ENCODE peak calls at places on chromosomes 4 and X, in seven cellular contexts. A is MM.1S, H is esophagus squamous epithelium, D is Peyer's patch, G is left ventricle myocardium inferior, Q is astrocyte, E is IMR-90. P is an unnamed sample.
A peak's percentile ranks its signal among the peaks of the same experiment; 100 is the strongest.

GRCh38 chrX:65723706-65724105 is 56.3 kb downstream of the MSN start:
- DNase-seq in A (peak; percentile 84), H (no peak), D (no peak), G (no peak), Q (no peak), E (peak; percentile 40), P (peak; percentile 14)

GRCh38 chrX:103376118-103376978 is at the start of gene BEX3:
- DNase-seq in A (no peak), H (no peak), D (no peak), G (peak; percentile 45), Q (peak; percentile 36), E (peak; percentile 59), P (no peak)

GRCh38 chr4:4521767-4522166 is 20.1 kb downstream of the STX18 start:
- DNase-seq in A (no peak), H (no peak), D (no peak), G (no peak), Q (no peak), E (no peak), P (no peak)

GRCh38 chr4:139315221-139315675 is 13.0 kb upstream of the NDUFC1 start:
- DNase-seq in A (no peak), H (no peak), D (peak; percentile 50), G (no peak), Q (no peak), E (no peak), P (no peak)

GRCh38 chrX:94576367-94577004 is 902.5 kb downstream of the FAM133A start:
- DNase-seq in A (no peak), H (no peak), D (no peak), G (no peak), Q (no peak), E (no peak), P (no peak)

GRCh38 chrX:71181558-71181909 is 36.9 kb downstream of the NLGN3 start:
- DNase-seq in A (peak; percentile 52), H (no peak), D (peak; percentile 40), G (no peak), Q (no peak), E (no peak), P (no peak)

GRCh38 chrX:44227981-44228380 is 115.5 kb downstream of the EFHC2 start:
- DNase-seq in A (no peak), H (no peak), D (no peak), G (no peak), Q (no peak), E (no peak), P (no peak)

GRCh38 chrX:71100581-71101505 is 5.2 kb downstream of the FOXO4 start:
- DNase-seq in A (no peak), H (no peak), D (no peak), G (no peak), Q (no peak), E (no peak), P (no peak)

GRCh38 chrX:627510-627964 is 3.1 kb upstream of the SHOX start:
- DNase-seq in A (no peak), H (no peak), D (no peak), G (no peak), Q (no peak), E (no peak), P (no peak)

GRCh38 chrX:144494069-144494468 is 610.2 kb downstream of the UBE2NL start:
- DNase-seq in A (no peak), H (no peak), D (no peak), G (no peak), Q (no peak), E (no peak), P (no peak)

GRCh38 chrX:100931218-100931924 is 2.7 kb upstream of the XKRX start:
- DNase-seq in A (no peak), H (no peak), D (no peak), G (no peak), Q (no peak), E (no peak), P (no peak)

GRCh38 chrX:109911046-109911445 is 91.9 kb upstream of the TMEM164 start:
- DNase-seq in A (no peak), H (no peak), D (no peak), G (no peak), Q (no peak), E (no peak), P (no peak)

GRCh38 chrX:33218819-33219218 is 7.5 kb upstream of the DMD start:
- DNase-seq in A (no peak), H (no peak), D (no peak), G (no peak), Q (no peak), E (no peak), P (no peak)

GRCh38 chr4:179989975-179990374 is 2253.2 kb upstream of the TENM3 start:
- DNase-seq in A (peak; percentile 96), H (no peak), D (no peak), G (no peak), Q (no peak), E (no peak), P (no peak)

GRCh38 chr4:119795986-119796578 is 167.5 kb upstream of the PDE5A start:
- DNase-seq in A (no peak), H (no peak), D (no peak), G (no peak), Q (no peak), E (no peak), P (no peak)

GRCh38 chr4:176479745-176480144 is 160.0 kb downstream of the SPCS3 start:
- DNase-seq in A (no peak), H (no peak), D (no peak), G (no peak), Q (no peak), E (no peak), P (no peak)

GRCh38 chrX:45850197-45850774 is 649.6 kb upstream of the DIPK2B start:
- DNase-seq in A (peak; percentile 38), H (no peak), D (no peak), G (no peak), Q (peak; percentile 18), E (no peak), P (no peak)

GRCh38 chr4:128566688-128567087 is 242.8 kb upstream of the JADE1 start:
- DNase-seq in A (no peak), H (no peak), D (no peak), G (no peak), Q (peak; percentile 51), E (no peak), P (no peak)

GRCh38 chr4:121226362-121226761 is 62.2 kb upstream of the TNIP3 start:
- DNase-seq in A (no peak), H (no peak), D (no peak), G (no peak), Q (no peak), E (no peak), P (no peak)

GRCh38 chr4:121229993-121230392 is 65.9 kb upstream of the TNIP3 start:
- DNase-seq in A (no peak), H (no peak), D (no peak), G (no peak), Q (no peak), E (no peak), P (no peak)

GRCh38 chr4:121228851-121229250 is 64.7 kb upstream of the TNIP3 start:
- DNase-seq in A (no peak), H (no peak), D (no peak), G (no peak), Q (no peak), E (no peak), P (no peak)

GRCh38 chr4:121221608-121222007 is 57.5 kb upstream of the TNIP3 start:
- DNase-seq in A (no peak), H (no peak), D (no peak), G (no peak), Q (no peak), E (no peak), P (no peak)

GRCh38 chr4:121227254-121227867 is 63.2 kb upstream of the TNIP3 start:
- DNase-seq in A (peak; percentile 34), H (no peak), D (no peak), G (no peak), Q (no peak), E (no peak), P (no peak)
- TF ChIP-seq CTCF in A (peak; percentile 29), H (peak; percentile 29), D (no peak), G (no peak), Q (no peak), E (no peak), P (no peak)

GRCh38 chr4:88697113-88697512 is 516 bp downstream of the NAP1L5 start:
- DNase-seq in A (no peak), H (no peak), D (no peak), G (no peak), Q (peak; percentile 33), E (peak; percentile 52), P (no peak)

GRCh38 chr4:88697588-88698329 is at the start of gene NAP1L5:
- DNase-seq in A (no peak), H (no peak), D (peak; percentile 59), G (peak; percentile 67), Q (peak; percentile 69), E (peak; percentile 85), P (peak; percentile 65)

GRCh38 chr4:88698539-88698938 is 910 bp upstream of the NAP1L5 start:
- DNase-seq in A (no peak), H (no peak), D (no peak), G (no peak), Q (no peak), E (no peak), P (no peak)

GRCh38 chr4:88693792-88694191 is 3.8 kb downstream of the NAP1L5 start:
- DNase-seq in A (no peak), H (no peak), D (no peak), G (no peak), Q (no peak), E (no peak), P (no peak)

GRCh38 chr4:88696620-88697019 is 1.0 kb downstream of the NAP1L5 start:
- DNase-seq in A (no peak), H (no peak), D (no peak), G (no peak), Q (peak; percentile 37), E (peak; percentile 23), P (no peak)
- H3K27ac ChIP-seq in A (no peak overlapping the region), H (no peak overlapping the region), D (no peak overlapping the region), G (peak overlapping the region; percentile 65), Q (peak overlapping the region; percentile 70), E (no peak overlapping the region), P (no peak overlapping the region)

GRCh38 chr4:15776871-15777648 is 1.1 kb upstream of the CD38 start:
- DNase-seq in A (no peak), H (no peak), D (no peak), G (no peak), Q (no peak), E (no peak), P (no peak)
- H3K27me3 ChIP-seq in A (peaks cover 46% of the 10 kb centered on the region), H (peaks cover 42% of the 10 kb centered on the region), D (no peaks in the 10 kb centered on the region), G (peaks cover 11% of the 10 kb centered on the region), Q (peaks cover 26% of the 10 kb centered on the region), E (peaks cover 60% of the 10 kb centered on the region), P (no peaks in the 10 kb centered on the region)

GRCh38 chr4:1775731-1776500 is 17.2 kb upstream of the FGFR3 start:
- DNase-seq in A (no peak), H (no peak), D (no peak), G (no peak), Q (no peak), E (no peak), P (no peak)

GRCh38 chr4:1779588-1780382 is 13.3 kb upstream of the FGFR3 start:
- DNase-seq in A (no peak), H (no peak), D (no peak), G (no peak), Q (no peak), E (no peak), P (no peak)

GRCh38 chr4:1776521-1777161 is 16.5 kb upstream of the FGFR3 start:
- DNase-seq in A (no peak), H (no peak), D (no peak), G (no peak), Q (no peak), E (no peak), P (no peak)

GRCh38 chr4:1778642-1779392 is 14.3 kb upstream of the FGFR3 start:
- DNase-seq in A (no peak), H (no peak), D (no peak), G (no peak), Q (no peak), E (no peak), P (no peak)

GRCh38 chr4:1777822-1778641 is 15.1 kb upstream of the FGFR3 start:
- DNase-seq in A (no peak), H (no peak), D (no peak), G (no peak), Q (peak; percentile 20), E (no peak), P (peak; percentile 10)
- TF ChIP-seq CTCF in A (no peak), H (no peak), D (no peak), G (no peak), Q (no peak), E (no peak), P (peak; percentile 33)

P was measured in brain microvascular endothelial cell.